ENCODE peak calls at places on chromosomes 4 and X, in seven cellular contexts. I, L, O, Q, D, X and C are unnamed samples.

GRCh38 chr4:34181311-34181808 is 2063.0 kb downstream of the ARAP2 start:
- DNase-seq in I (peak; percentile 18), L (no peak), O (no peak), Q (no peak), D (peak; percentile 94), X (no peak), C (peak; percentile 21)

GRCh38 chr4:110620352-110621327 is 2.2 kb downstream of the PITX2 start:
- DNase-seq in I (no peak), L (no peak), O (peak; percentile 23), Q (no peak), D (no peak), X (peak; percentile 65), C (peak; percentile 35)

GRCh38 chr4:38323141-38323634 is 340.8 kb upstream of the KLF3 start:
- DNase-seq in I (no peak), L (no peak), O (no peak), Q (no peak), D (peak; percentile 36), X (no peak), C (no peak)

GRCh38 chr4:19324175-19324574 is 927.5 kb upstream of the SLIT2 start:
- DNase-seq in I (no peak), L (no peak), O (no peak), Q (no peak), D (no peak), X (no peak), C (no peak)

GRCh38 chrX:130060122-130061069 is 49.9 kb downstream of the ELF4 start:
- DNase-seq in I (peak; percentile 93), L (peak; percentile 95), O (peak; percentile 88), Q (peak; percentile 76), D (peak; percentile 68), X (peak; percentile 89), C (peak; percentile 89)

GRCh38 chr4:16667464-16667863 is 231.0 kb downstream of the LDB2 start:
- DNase-seq in I (peak; percentile 79), L (no peak), O (no peak), Q (no peak), D (peak; percentile 93), X (no peak), C (no peak)

GRCh38 chr4:7357296-7357680 is 77.4 kb downstream of the PSAPL1 start:
- DNase-seq in I (no peak), L (no peak), O (no peak), Q (no peak), D (no peak), X (peak; percentile 2), C (no peak)

GRCh38 chrX:36583674-36584073 is 424.5 kb upstream of the FAM47C start:
- DNase-seq in I (no peak), L (no peak), O (no peak), Q (no peak), D (no peak), X (no peak), C (no peak)